ENCODE peak calls at places on chromosomes 4 and X, in four cellular contexts. N is kidney epithelial cell; C is anterior cingulate cortex; Z is naive thymus-derived CD8-positive, alpha-beta T cell. W is an unnamed sample.

GRCh38 chr4:90951037-90951436 is 823.8 kb downstream of the CCSER1 start:
- DNase-seq in N (peak), C (no peak), Z (no peak), W (peak)

GRCh38 chrX:68490644-68491043 is 8.2 kb upstream of the YIPF6 start:
- DNase-seq in N (no peak), C (no peak), Z (no peak), W (no peak)

GRCh38 chr4:99979872-99980271 is 29.8 kb upstream of the H2AZ1 start:
- DNase-seq in N (no peak), C (no peak), Z (no peak), W (no peak)

GRCh38 chr4:8559524-8560264 is 20.5 kb upstream of the GPR78 start:
- DNase-seq in N (no peak), C (no peak), Z (no peak), W (no peak)

GRCh38 chr4:25814323-25814722 is 48.5 kb downstream of the SEL1L3 start:
- DNase-seq in N (no peak), C (peak), Z (no peak), W (no peak)

GRCh38 chr4:145298885-145299284 is 118.5 kb upstream of the OTUD4 start:
- DNase-seq in N (no peak), C (no peak), Z (no peak), W (no peak)

GRCh38 chr4:125168531-125168930 is 146.2 kb upstream of the FAT4 start:
- DNase-seq in N (no peak), C (no peak), Z (no peak), W (peak)

GRCh38 chr4:93053140-93053539 is 749.4 kb downstream of the GRID2 start:
- DNase-seq in N (no peak), C (no peak), Z (no peak), W (no peak)

GRCh38 chrX:122591546-122591945 is 592.5 kb upstream of the GRIA3 start:
- DNase-seq in N (no peak), C (no peak), Z (no peak), W (no peak)

GRCh38 chrX:115713465-115713864 is 152.5 kb downstream of the PLS3 start:
- DNase-seq in N (no peak), C (no peak), Z (no peak), W (no peak)

GRCh38 chrX:109927663-109928273 is 75.1 kb upstream of the TMEM164 start:
- DNase-seq in N (no peak), C (peak), Z (no peak), W (no peak)

GRCh38 chr4:178275671-178276360 is 833.6 kb upstream of the AGA start:
- DNase-seq in N (no peak), C (no peak), Z (no peak), W (no peak)

GRCh38 chrX:68754406-68754805 is 74.4 kb upstream of the EFNB1 start:
- DNase-seq in N (no peak), C (no peak), Z (no peak), W (no peak)

GRCh38 chr4:2942037-2942531 is 21.1 kb downstream of the NOP14 start:
- DNase-seq in N (no peak), C (no peak), Z (no peak), W (no peak)

GRCh38 chrX:140822861-140823260 is 113.3 kb downstream of the LINC00632 start:
- DNase-seq in N (no peak), C (no peak), Z (no peak), W (no peak)

GRCh38 chr4:119103263-119103662 is 32.4 kb upstream of the MYOZ2 start:
- DNase-seq in N (peak), C (no peak), Z (no peak), W (peak)

GRCh38 chr4:140426610-140427103 is 791 bp downstream of the CLGN start:
- DNase-seq in N (no peak), C (no peak), Z (no peak), W (no peak)

W was measured in kidney glomerular epithelial cell.